ENCODE peak calls at places on chromosomes 2 and 18, in five cellular contexts. M is uterus, P is HCT116, O is heart left ventricle, B is adrenal gland. X is an unnamed sample.

GRCh38 chr18:23193727-23194126 is 58.4 kb downstream of the CABLES1 start:
- DNase-seq in M (no peak), O (no peak), B (no peak), P (no peak), X (no peak)

GRCh38 chr2:144642892-144643291 is 123.0 kb upstream of the ZEB2 start:
- DNase-seq in P (no peak), O (no peak), M (no peak), B (no peak), X (no peak)

GRCh38 chr18:74197705-74198341 is 49.5 kb downstream of the TIMM21 start:
- DNase-seq in P (no peak), O (no peak), M (no peak), B (no peak), X (no peak)

GRCh38 chr2:217709496-217710217 is 293.1 kb downstream of the TNS1 start:
- DNase-seq in P (no peak), O (no peak), B (no peak), M (no peak), X (no peak)

GRCh38 chr18:46369323-46369722 is 265.1 kb downstream of the HAUS1 start:
- DNase-seq in M (no peak), O (no peak), P (no peak), B (no peak), X (no peak)

GRCh38 chr2:138949517-138949916 is 169.3 kb upstream of the NXPH2 start:
- DNase-seq in M (no peak), O (no peak), P (peak), B (no peak), X (no peak)

GRCh38 chr2:106932644-106933043 is 46.7 kb upstream of the ST6GAL2 start:
- DNase-seq in B (no peak), M (no peak), P (no peak), O (no peak), X (no peak)

GRCh38 chr2:33477473-33478468 is 1.3 kb downstream of the RASGRP3 start:
- DNase-seq in M (no peak), O (no peak), P (no peak), B (peak), X (no peak)

GRCh38 chr2:232042911-232043564 is 81.5 kb downstream of the DIS3L2 start:
- DNase-seq in P (no peak), B (no peak), M (no peak), O (no peak), X (no peak)

GRCh38 chr2:230669386-230669935 is 43.2 kb upstream of the CAB39 start:
- DNase-seq in M (no peak), B (no peak), P (no peak), O (no peak), X (no peak)

GRCh38 chr2:237731663-237732062 is 66.9 kb upstream of the RBM44 start:
- DNase-seq in O (no peak), M (no peak), B (no peak), P (peak), X (no peak)

GRCh38 chr2:227186751-227187150 is 22.3 kb downstream of the COL4A3 start:
- DNase-seq in P (no peak), B (no peak), M (no peak), O (no peak), X (no peak)

GRCh38 chr2:156465573-156465972 is 29.4 kb downstream of the GPD2 start:
- DNase-seq in P (no peak), O (no peak), B (no peak), M (no peak), X (no peak)

GRCh38 chr2:171521361-171522056 is 765 bp upstream of the CYBRD1 start:
- DNase-seq in O (no peak), B (no peak), M (no peak), P (no peak), X (no peak)

GRCh38 chr18:79713341-79713740 is 33.7 kb downstream of the CTDP1 start:
- DNase-seq in O (no peak), M (no peak), P (no peak), B (no peak), X (no peak)

GRCh38 chr18:79715280-79715679 is 35.7 kb downstream of the CTDP1 start:
- DNase-seq in M (no peak), B (no peak), P (no peak), O (no peak), X (no peak)

GRCh38 chr18:79717059-79717458 is 37.5 kb downstream of the CTDP1 start:
- DNase-seq in P (no peak), O (no peak), B (no peak), M (no peak), X (no peak)

GRCh38 chr18:79712206-79712857 is 32.7 kb downstream of the CTDP1 start:
- DNase-seq in M (no peak), P (no peak), B (no peak), O (no peak), X (no peak)

GRCh38 chr18:79714531-79715240 is 35.1 kb downstream of the CTDP1 start:
- DNase-seq in P (no peak), M (no peak), B (no peak), O (no peak), X (no peak)
- TF ChIP-seq POLR2A in P (no peak), M (no peak), B (no peak), O (no peak), X (no peak)

GRCh38 chr18:66990909-66991308 is 387.0 kb upstream of the CDH19 start:
- DNase-seq in O (no peak), B (no peak), M (no peak), P (no peak), X (no peak)
- TF ChIP-seq CTCF in O (no peak), B (no peak), M (no peak), P (no peak), X (no peak)

DNA sequence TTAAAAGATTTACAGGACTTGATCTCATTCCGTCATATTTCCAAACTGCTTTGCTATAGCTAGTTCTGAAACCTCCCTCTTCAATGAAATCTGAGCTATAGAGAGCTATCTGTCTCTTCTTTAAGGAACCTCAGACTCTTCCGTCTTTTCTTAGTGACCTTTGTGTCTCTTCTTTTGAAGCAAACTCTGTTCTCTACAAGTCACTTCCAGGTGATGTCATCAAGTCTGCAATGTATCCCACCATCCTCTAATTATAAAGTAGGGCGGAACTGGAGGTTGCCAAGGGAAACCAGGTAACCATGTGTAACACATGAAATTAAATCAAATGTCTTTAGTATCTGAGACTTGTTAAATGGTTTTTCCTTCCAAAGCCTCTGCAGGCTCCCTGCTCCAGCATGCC is 41.2 kb upstream of the PEX13 start:
- DNase-seq in M (no peak), P (no peak), B (no peak), O (no peak), X (no peak)
- H3K4me3 ChIP-seq in M (no peak), P (no peak), B (no peak), O (no peak), X (no peak)

GRCh38 chr2:83970262-83970929 is 488.7 kb downstream of the SUCLG1 start:
- DNase-seq in P (no peak), O (no peak), M (no peak), B (no peak), X (no peak)

GRCh38 chr2:83971547-83971946 is 487.5 kb downstream of the SUCLG1 start:
- DNase-seq in O (no peak), P (no peak), B (peak), M (no peak), X (no peak)

GRCh38 chr2:83967854-83968253 is 491.2 kb downstream of the SUCLG1 start:
- DNase-seq in M (no peak), P (peak), O (no peak), B (no peak), X (no peak)

GRCh38 chr2:83969085-83969484 is 490.0 kb downstream of the SUCLG1 start:
- DNase-seq in B (no peak), P (no peak), O (no peak), M (no peak), X (no peak)

DNA sequence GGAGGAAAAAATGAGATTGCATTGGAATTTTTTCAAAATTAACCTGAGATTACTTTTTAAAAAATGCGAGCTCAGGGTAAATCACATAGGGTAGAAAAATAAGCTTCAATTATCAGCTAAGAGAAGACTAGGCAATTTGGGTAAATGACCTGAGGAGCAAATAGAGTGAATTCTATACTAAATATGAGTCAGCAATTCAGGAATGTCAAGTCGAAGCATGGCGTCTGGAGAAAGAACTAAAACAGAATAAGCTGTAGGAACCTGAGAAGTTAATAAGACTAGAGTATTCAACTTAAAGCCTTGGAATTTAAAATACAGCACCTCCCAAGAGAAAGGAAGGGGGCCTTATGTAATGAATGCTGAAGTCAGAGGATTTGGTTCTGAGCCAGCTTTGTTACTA is 487.0 kb downstream of the SUCLG1 start:
- DNase-seq in O (no peak), B (no peak), M (no peak), P (no peak), X (no peak)
- TF ChIP-seq POLR2A in O (no peak), B (no peak), M (no peak), P (no peak), X (no peak)

DNA sequence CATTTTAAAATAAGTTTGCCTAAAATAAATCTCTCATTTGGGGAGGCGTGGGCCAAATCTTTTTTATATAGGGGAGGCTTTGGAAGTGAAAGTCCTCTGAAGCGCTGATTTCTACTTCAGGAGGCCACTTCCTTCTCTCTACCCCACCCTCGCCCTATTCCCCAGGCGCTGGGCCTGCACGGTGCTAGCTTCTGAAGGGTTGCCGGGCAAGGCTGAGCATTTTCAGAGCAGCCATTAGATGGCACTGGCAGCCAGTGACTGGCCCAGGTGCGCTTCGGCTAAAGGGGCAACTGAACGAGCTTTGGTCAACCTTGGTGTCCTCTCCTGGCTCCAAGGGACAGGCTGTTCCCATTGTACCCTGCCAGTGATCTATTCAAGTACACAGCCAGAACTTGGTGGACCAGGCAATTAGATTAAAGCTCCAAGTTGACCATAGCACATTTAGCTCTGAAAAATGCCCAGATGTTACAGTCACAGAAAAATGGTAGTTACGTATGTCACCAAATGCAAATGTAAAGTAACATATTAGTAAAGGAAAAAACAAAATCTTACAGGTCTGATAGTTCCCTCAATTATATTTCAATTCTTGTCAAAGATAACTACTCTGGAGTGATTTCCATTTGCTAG is 2.3 kb downstream of the POMC start:
- DNase-seq in O (no peak), P (peak), M (no peak), B (no peak), X (no peak)
- TF ChIP-seq CTCF in O (no peak), P (peak), M (no peak), B (peak), X (no peak)

GRCh38 chr2:96471772-96472171 is 33.4 kb downstream of the NEURL3 start:
- DNase-seq in P (no peak), M (no peak), O (no peak), B (no peak), X (no peak)

GRCh38 chr2:96470089-96470488 is 35.1 kb downstream of the NEURL3 start:
- DNase-seq in O (no peak), B (no peak), M (no peak), P (no peak), X (no peak)

GRCh38 chr2:96464651-96465050 is 40.5 kb downstream of the NEURL3 start:
- DNase-seq in O (no peak), M (no peak), B (no peak), P (no peak), X (no peak)

GRCh38 chr2:96468904-96469303 is 36.3 kb downstream of the NEURL3 start:
- DNase-seq in B (no peak), P (no peak), O (no peak), M (no peak), X (no peak)

DNA sequence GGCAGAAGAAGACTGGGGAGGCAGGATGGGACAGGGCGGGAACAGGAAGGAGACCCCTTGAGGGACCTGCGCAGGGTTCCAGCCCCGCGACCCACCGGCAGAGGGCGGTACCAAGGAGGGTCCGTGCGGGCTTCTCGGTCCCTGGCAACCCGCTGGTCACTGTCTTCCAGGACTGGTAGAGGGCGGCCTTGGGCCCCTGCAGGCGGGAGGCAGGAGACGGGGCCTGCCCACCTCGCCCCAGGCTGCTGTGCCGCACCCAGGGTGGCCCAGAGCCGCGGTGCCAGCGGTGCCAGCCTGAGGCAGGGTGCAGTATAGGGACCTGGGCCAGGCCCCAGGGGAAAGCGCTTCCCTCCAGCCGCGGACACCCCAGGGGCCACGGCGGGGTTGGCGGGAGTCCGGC is 34.5 kb downstream of the NEURL3 start:
- DNase-seq in O (peak), B (peak), P (no peak), M (no peak), X (no peak)
- H3K4me3 ChIP-seq in O (peak), B (peak), P (no peak), M (no peak), X (no peak)

DNA sequence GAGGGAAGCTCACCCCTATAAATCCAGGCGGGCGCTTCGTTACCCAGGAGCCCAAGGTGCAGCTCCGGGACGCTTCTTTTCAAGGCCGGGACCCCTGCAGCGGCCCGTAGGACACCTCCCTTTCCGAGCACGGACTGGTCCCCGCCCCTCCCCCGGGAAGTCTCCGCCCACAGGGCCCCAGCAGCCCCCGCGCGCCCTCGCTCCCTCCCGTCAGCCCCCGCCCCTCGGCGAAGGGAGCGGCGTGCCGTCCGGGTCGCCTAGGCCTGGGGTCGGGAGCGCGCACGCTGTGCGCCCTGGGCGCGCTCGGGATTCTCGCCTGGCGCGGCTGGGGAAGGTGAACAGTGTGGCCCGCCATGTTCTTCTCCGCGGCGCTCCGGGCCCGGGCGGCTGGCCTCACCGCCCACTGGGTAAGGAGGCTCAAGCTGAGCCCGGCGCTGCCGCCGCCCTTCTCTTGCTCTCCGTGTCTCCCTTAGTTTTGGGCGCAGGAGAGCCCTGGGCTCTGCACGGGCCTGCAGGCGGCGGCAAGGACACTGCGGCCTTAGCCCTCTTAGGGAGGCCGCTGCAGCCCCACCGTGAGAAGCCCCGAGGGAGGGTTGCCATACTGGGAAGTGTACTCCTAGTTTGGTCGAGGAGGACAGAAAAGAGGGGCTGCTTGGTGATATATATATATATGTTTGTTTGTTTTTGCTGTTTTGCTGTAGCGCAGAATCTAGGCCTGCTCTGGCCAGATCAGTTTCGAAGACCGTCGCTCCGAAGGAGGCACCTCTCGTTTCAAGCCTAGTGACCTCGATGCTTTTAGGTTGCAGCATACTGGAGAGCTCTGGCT is at the start of gene NDUFV2:
- DNase-seq in P (peak), M (peak), B (peak), O (peak), X (peak)
- TF ChIP-seq POLR2A in P (peak), M (peak), B (peak), O (no peak), X (no peak)